ENCODE peak calls at places on chromosomes 4 and X, in six cellular contexts. G, K, X, H, V and P are unnamed samples.

GRCh38 chr4:109233585-109233984 is 68.9 kb downstream of the COL25A1 start:
- DNase-seq in V (no peak), K (no peak), X (no peak), G (no peak), H (no peak), P (no peak)

GRCh38 chr4:122744229-122744628 is 11.7 kb downstream of the BBS12 start:
- DNase-seq in G (no peak), H (no peak), X (no peak), V (no peak), K (no peak), P (no peak)

GRCh38 chrX:109716431-109717028 is 16.5 kb downstream of the ACSL4 start:
- DNase-seq in G (no peak), X (no peak), K (no peak), V (no peak), H (no peak), P (no peak)

GRCh38 chr4:129364747-129365452 is 268.9 kb downstream of the C4orf33 start:
- DNase-seq in V (no peak), H (no peak), K (no peak), G (no peak), X (no peak), P (no peak)

GRCh38 chrX:41515376-41515775 is 68.2 kb downstream of the NYX start:
- DNase-seq in V (no peak), K (no peak), X (no peak), H (no peak), G (no peak), P (no peak)

GRCh38 chrX:147770858-147771257 is 140.9 kb upstream of the FMR1 start:
- DNase-seq in X (no peak), H (no peak), K (no peak), V (no peak), G (no peak), P (peak)

GRCh38 chr4:119664168-119664907 is 35.7 kb upstream of the PDE5A start:
- DNase-seq in V (no peak), G (no peak), K (no peak), H (no peak), X (no peak), P (no peak)

GRCh38 chr4:128600996-128601857 is 208.3 kb upstream of the JADE1 start:
- DNase-seq in H (no peak), G (no peak), K (no peak), V (peak), X (peak), P (peak)

GRCh38 chrX:337331-337831 is 18.8 kb upstream of the GTPBP6 start:
- DNase-seq in H (no peak), G (no peak), X (no peak), V (no peak), K (no peak), P (no peak)